ENCODE peak calls at places on chromosomes 12 and 14, in five cellular contexts. One of them, this sample, is unnamed.

GRCh38 chr14:68715032-68715924 is 77.6 kb downstream of the ZFP36L1 start:
- DNase-seq in HCT116: no peak
- DNase-seq in HepG2: no peak
- DNase-seq in K562: peak; percentile 23
- DNase-seq in H1: no peak
- DNase-seq in this sample: no peak

GRCh38 chr12:128727999-128728398 is 95.8 kb downstream of the SLC15A4 start:
- DNase-seq in HCT116: no peak
- DNase-seq in HepG2: peak; percentile 15
- DNase-seq in K562: no peak
- DNase-seq in H1: no peak
- DNase-seq in this sample: no peak

GRCh38 chr12:55931780-55932545 is 1.0 kb downstream of the DGKA start:
- DNase-seq in HCT116: no peak
- DNase-seq in HepG2: no peak
- DNase-seq in K562: peak; percentile 69
- DNase-seq in H1: no peak
- DNase-seq in this sample: peak; percentile 64

GRCh38 chr14:94582851-94583250 is 1.6 kb downstream of the SERPINA5 start:
- DNase-seq in HCT116: no peak
- DNase-seq in HepG2: peak; percentile 41
- DNase-seq in K562: no peak
- DNase-seq in H1: no peak
- DNase-seq in this sample: no peak

GRCh38 chr12:40033260-40033649 is 72.6 kb downstream of the SLC2A13 start:
- DNase-seq in HCT116: no peak
- DNase-seq in HepG2: no peak
- DNase-seq in K562: no peak
- DNase-seq in H1: no peak
- DNase-seq in this sample: peak; percentile 52

GRCh38 chr12:2691340-2692111 is 103.2 kb upstream of the FKBP4 start:
- DNase-seq in HCT116: peak; percentile 4
- DNase-seq in HepG2: no peak
- DNase-seq in K562: no peak
- DNase-seq in H1: no peak
- DNase-seq in this sample: no peak

GRCh38 chr14:63542231-63542999 is 762 bp downstream of the PPP2R5E start:
- DNase-seq in HCT116: no peak
- DNase-seq in HepG2: no peak
- DNase-seq in K562: peak; percentile 8
- DNase-seq in H1: no peak
- DNase-seq in this sample: no peak

GRCh38 chr14:64692597-64693350 is 11.4 kb upstream of the PLEKHG3 start:
- DNase-seq in HCT116: no peak
- DNase-seq in HepG2: no peak
- DNase-seq in K562: no peak
- DNase-seq in H1: no peak
- DNase-seq in this sample: no peak

GRCh38 chr12:122880668-122881067 is 15.3 kb downstream of the VPS37B start:
- DNase-seq in HCT116: no peak
- DNase-seq in HepG2: peak; percentile 47
- DNase-seq in K562: no peak
- DNase-seq in H1: no peak
- DNase-seq in this sample: peak; percentile 52

GRCh38 chr14:75132374-75133086 is 5.7 kb upstream of the NEK9 start:
- DNase-seq in HCT116: peak; percentile 65
- DNase-seq in HepG2: peak; percentile 69
- DNase-seq in K562: peak; percentile 37
- DNase-seq in H1: no peak
- DNase-seq in this sample: peak; percentile 88

GRCh38 chr12:27554421-27555186 is 30.6 kb downstream of the PPFIBP1 start:
- DNase-seq in HCT116: no peak
- DNase-seq in HepG2: no peak
- DNase-seq in K562: no peak
- DNase-seq in H1: no peak
- DNase-seq in this sample: no peak

GRCh38 chr14:22213110-22213509 is 375.9 kb downstream of the DAD1 start:
- DNase-seq in HCT116: no peak
- DNase-seq in HepG2: no peak
- DNase-seq in K562: no peak
- DNase-seq in H1: no peak
- DNase-seq in this sample: no peak

GRCh38 chr12:122691566-122691965 is 11.6 kb downstream of the HCAR2 start:
- DNase-seq in HCT116: no peak
- DNase-seq in HepG2: no peak
- DNase-seq in K562: no peak
- DNase-seq in H1: no peak
- DNase-seq in this sample: peak; percentile 19

GRCh38 chr12:75944097-75944904 is 87.3 kb downstream of the PHLDA1 start:
- DNase-seq in HCT116: peak; percentile 84
- DNase-seq in HepG2: peak; percentile 97
- DNase-seq in K562: peak; percentile 24
- DNase-seq in H1: peak; percentile 38
- DNase-seq in this sample: peak; percentile 76

GRCh38 chr12:11941601-11942360 is 129.0 kb upstream of the BCL2L14 start:
- DNase-seq in HCT116: no peak
- DNase-seq in HepG2: no peak
- DNase-seq in K562: no peak
- DNase-seq in H1: no peak
- DNase-seq in this sample: no peak

GRCh38 chr12:43109626-43110345 is 442.2 kb downstream of the ADAMTS20 start:
- DNase-seq in HCT116: no peak
- DNase-seq in HepG2: no peak
- DNase-seq in K562: no peak
- DNase-seq in H1: no peak
- DNase-seq in this sample: no peak

GRCh38 chr12:111597731-111598636 is 1.1 kb downstream of the ATXN2 start:
- DNase-seq in HCT116: no peak
- DNase-seq in HepG2: no peak
- DNase-seq in K562: peak; percentile 75
- DNase-seq in H1: no peak
- DNase-seq in this sample: peak; percentile 69

GRCh38 chr14:64442300-64442988 is 22.9 kb upstream of the AKAP5 start:
- DNase-seq in HCT116: no peak
- DNase-seq in HepG2: no peak
- DNase-seq in K562: no peak
- DNase-seq in H1: no peak
- DNase-seq in this sample: no peak

GRCh38 chr14:28767239-28767850 is 758 bp downstream of the FOXG1 start:
- DNase-seq in HCT116: no peak
- DNase-seq in HepG2: no peak
- DNase-seq in K562: no peak
- DNase-seq in H1: no peak
- DNase-seq in this sample: no peak

GRCh38 chr12:30694971-30695326 is 720 bp downstream of the IPO8 start:
- DNase-seq in HCT116: peak; percentile 21
- DNase-seq in HepG2: peak; percentile 41
- DNase-seq in K562: peak; percentile 19
- DNase-seq in H1: no peak
- DNase-seq in this sample: peak; percentile 69

GRCh38 chr12:81337891-81338290 is 260.0 kb downstream of the ACSS3 start:
- DNase-seq in HCT116: no peak
- DNase-seq in HepG2: no peak
- DNase-seq in K562: no peak
- DNase-seq in H1: no peak
- DNase-seq in this sample: no peak

GRCh38 chr12:52612431-52613290 is 5.7 kb downstream of the KRT73 start:
- DNase-seq in HCT116: no peak
- DNase-seq in HepG2: no peak
- DNase-seq in K562: no peak
- DNase-seq in H1: no peak
- DNase-seq in this sample: no peak

GRCh38 chr14:22412936-22413411 is 176.1 kb downstream of the DAD1 start:
- DNase-seq in HCT116: no peak
- DNase-seq in HepG2: no peak
- DNase-seq in K562: no peak
- DNase-seq in H1: no peak
- DNase-seq in this sample: no peak

GRCh38 chr12:57618966-57619433 is 7.8 kb downstream of the ARHGEF25 start:
- DNase-seq in HCT116: no peak
- DNase-seq in HepG2: no peak
- DNase-seq in K562: no peak
- DNase-seq in H1: no peak
- DNase-seq in this sample: no peak

GRCh38 chr12:92735131-92735721 is 32.4 kb downstream of the PLEKHG7 start:
- DNase-seq in HCT116: no peak
- DNase-seq in HepG2: no peak
- DNase-seq in K562: no peak
- DNase-seq in H1: no peak
- DNase-seq in this sample: no peak

GRCh38 chr12:117207675-117208074 is 17.4 kb upstream of the FBXO21 start:
- DNase-seq in HCT116: no peak
- DNase-seq in HepG2: no peak
- DNase-seq in K562: no peak
- DNase-seq in H1: no peak
- DNase-seq in this sample: no peak

GRCh38 chr14:96940009-96940408 is 142.8 kb downstream of the VRK1 start:
- DNase-seq in HCT116: no peak
- DNase-seq in HepG2: peak; percentile 16
- DNase-seq in K562: peak; percentile 57
- DNase-seq in H1: no peak
- DNase-seq in this sample: peak; percentile 54

DNA sequence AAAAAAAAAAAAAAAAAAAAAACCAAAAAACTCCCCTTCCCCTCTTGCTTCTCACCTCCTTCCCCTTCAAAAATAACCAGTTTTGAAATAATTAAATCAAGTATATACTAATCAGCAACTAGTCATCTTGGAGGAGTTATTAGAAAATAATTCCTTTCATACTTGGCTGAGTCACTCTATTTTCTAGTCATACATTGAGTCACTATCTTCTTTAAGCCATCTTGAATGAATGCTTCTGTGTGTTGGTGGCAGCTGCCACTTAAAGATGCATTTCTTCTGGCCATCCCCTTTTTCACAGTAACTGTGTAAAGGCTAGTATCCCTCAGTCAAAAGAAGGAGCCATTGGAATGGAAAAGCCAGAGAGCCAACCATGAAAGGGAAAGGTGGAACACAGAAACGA is 84.2 kb upstream of the TMEM263 start:
- DNase-seq in HCT116: no peak
- DNase-seq in HepG2: no peak
- DNase-seq in K562: no peak
- DNase-seq in H1: no peak
- DNase-seq in this sample: no peak
- TF ChIP-seq JUND in HCT116: no peak
- TF ChIP-seq JUND in HepG2: no peak
- TF ChIP-seq JUND in K562: no peak
- TF ChIP-seq JUND in H1: no peak
- TF ChIP-seq JUND in this sample: no peak

GRCh38 chr12:121669525-121669908 is at the start of gene MORN3:
- DNase-seq in HCT116: no peak
- DNase-seq in HepG2: no peak
- DNase-seq in K562: no peak
- DNase-seq in H1: no peak
- DNase-seq in this sample: peak; percentile 54

GRCh38 chr12:121663610-121663929 is 5.9 kb downstream of the MORN3 start:
- DNase-seq in HCT116: no peak
- DNase-seq in HepG2: no peak
- DNase-seq in K562: no peak
- DNase-seq in H1: no peak
- DNase-seq in this sample: no peak

GRCh38 chr12:121673013-121673441 is 3.6 kb upstream of the MORN3 start:
- DNase-seq in HCT116: no peak
- DNase-seq in HepG2: no peak
- DNase-seq in K562: no peak
- DNase-seq in H1: no peak
- DNase-seq in this sample: peak; percentile 46

DNA sequence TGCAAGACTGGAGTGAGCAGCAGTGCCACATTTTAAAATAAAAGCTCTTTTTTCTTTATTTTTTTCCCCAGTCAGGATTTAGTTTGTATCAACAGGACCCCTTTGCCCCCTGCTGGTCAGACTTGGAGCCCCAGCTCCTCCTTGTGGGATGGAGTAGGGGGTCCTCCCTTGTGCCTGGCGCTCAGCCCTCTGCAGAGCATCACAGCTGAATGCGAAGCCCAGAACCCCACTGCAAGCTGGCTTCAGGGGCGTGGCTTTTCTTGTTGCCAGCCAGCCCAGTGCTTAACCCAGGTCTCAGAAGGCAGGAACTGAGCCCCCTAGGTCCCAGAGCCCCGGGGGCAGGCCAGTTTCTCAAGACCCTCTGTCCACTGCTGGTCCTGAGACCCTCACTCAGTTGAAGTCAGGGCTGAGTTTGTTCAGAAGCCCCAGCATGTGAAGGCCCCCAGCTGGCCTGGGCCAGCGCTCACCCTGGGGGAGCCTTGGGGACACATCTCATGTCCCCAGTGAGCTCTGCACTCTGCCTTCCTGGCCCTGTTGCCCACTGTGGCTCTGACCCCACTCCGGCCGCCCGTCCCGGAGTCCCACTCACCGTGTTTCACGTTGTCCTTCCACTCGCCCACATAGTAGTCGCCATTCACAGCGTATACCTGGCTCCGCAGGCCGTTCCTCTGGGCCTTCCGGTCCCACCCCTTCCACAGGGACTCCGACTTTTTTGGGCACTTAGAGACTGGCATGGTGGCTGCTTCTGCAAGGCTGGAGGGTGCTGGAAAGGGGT is 517 bp downstream of the MORN3 start:
- DNase-seq in HCT116: no peak
- DNase-seq in HepG2: peak; percentile 28
- DNase-seq in K562: peak; percentile 43
- DNase-seq in H1: no peak
- DNase-seq in this sample: no peak
- TF ChIP-seq JUND in HCT116: no peak
- TF ChIP-seq JUND in HepG2: no peak
- TF ChIP-seq JUND in K562: no peak
- TF ChIP-seq JUND in H1: no peak
- TF ChIP-seq JUND in this sample: no peak

DNA sequence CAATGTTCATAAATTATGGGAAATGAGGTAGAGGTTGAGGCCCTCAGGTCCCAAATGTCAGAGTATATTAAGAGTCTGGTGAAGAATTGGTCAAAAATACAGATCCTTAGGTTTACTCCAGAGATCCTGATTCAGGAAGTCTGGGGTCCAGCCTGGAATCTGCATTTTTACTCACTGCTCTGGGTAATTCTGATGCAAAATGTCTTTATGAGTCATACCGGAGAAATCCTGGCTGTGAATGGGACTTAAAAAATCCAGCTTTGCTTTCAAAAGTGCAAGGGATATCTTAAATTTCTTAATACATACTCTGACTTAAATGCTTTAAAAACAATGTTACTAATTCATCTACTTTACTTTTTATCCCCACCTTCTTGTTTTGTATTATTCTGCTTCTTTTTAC is 74.5 kb downstream of the FERMT2 start:
- DNase-seq in HCT116: no peak
- DNase-seq in HepG2: no peak
- DNase-seq in K562: no peak
- DNase-seq in H1: no peak
- DNase-seq in this sample: no peak
- TF ChIP-seq JUND in HCT116: no peak
- TF ChIP-seq JUND in HepG2: no peak
- TF ChIP-seq JUND in K562: no peak
- TF ChIP-seq JUND in H1: peak; percentile 80
- TF ChIP-seq JUND in this sample: no peak

DNA sequence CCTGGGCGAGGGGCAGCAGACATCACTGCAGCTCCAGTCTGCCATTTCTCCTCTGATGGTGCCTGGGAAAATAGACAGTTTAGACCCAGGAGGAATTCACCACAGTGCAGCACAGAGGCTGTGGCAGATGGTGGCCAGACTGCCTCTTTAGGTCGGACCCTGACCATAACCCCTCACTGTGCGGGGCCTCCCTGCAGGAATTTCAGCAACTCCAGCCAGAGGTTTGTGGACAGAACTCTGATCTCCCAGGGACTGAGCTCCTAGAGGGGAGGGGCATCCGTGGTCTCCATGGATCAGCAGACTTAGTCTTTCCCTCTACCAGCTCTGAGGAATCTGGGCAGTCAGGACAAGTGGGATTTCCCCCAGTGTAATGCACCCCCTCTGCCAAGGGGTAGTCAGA is 106.5 kb downstream of the ZC3H14 start:
- DNase-seq in HCT116: no peak
- DNase-seq in HepG2: peak; percentile 17
- DNase-seq in K562: no peak
- DNase-seq in H1: no peak
- DNase-seq in this sample: no peak
- TF ChIP-seq JUND in HCT116: no peak
- TF ChIP-seq JUND in HepG2: no peak
- TF ChIP-seq JUND in K562: no peak
- TF ChIP-seq JUND in H1: no peak
- TF ChIP-seq JUND in this sample: no peak

This sample was measured in T47D.